ENCODE peak calls at places on chromosomes 4 and X, in six cellular contexts. C, K, S, B, E and M are unnamed samples.

GRCh38 chr4:61505773-61506640 is 305.9 kb downstream of the ADGRL3 start:
- DNase-seq in K (no peak), C (no peak), E (no peak), S (no peak), B (no peak), M (no peak)

GRCh38 chr4:185134176-185134869 is 8.7 kb upstream of the SLC25A4 start:
- DNase-seq in C (peak), B (no peak), K (no peak), E (peak), S (peak), M (no peak)

GRCh38 chr4:138113819-138114415 is 128.2 kb downstream of the SLC7A11 start:
- DNase-seq in S (peak), C (no peak), K (no peak), E (peak), B (no peak), M (no peak)

GRCh38 chrX:11864171-11864570 is 106.1 kb downstream of the MSL3 start:
- DNase-seq in B (no peak), E (no peak), K (no peak), S (no peak), C (no peak), M (no peak)

GRCh38 chrX:30875957-30876356 is 13.1 kb downstream of the TAB3 start:
- DNase-seq in C (no peak), E (peak), S (peak), B (no peak), K (no peak), M (no peak)

GRCh38 chrX:74421181-74422028 is at the start of gene SLC16A2:
- DNase-seq in B (peak), C (peak), S (peak), K (peak), E (peak), M (peak)

GRCh38 chrX:43655151-43655676 is 885 bp upstream of the MAOA start:
- DNase-seq in C (peak), K (peak), S (peak), E (peak), B (peak), M (peak)

GRCh38 chrX:107589243-107589642 is 39.1 kb upstream of the PRPS1 start:
- DNase-seq in S (no peak), K (no peak), C (no peak), E (no peak), B (no peak), M (no peak)

GRCh38 chr4:40333921-40334352 is 1.2 kb upstream of the CHRNA9 start:
- DNase-seq in C (no peak), B (no peak), S (peak), K (no peak), E (peak), M (no peak)

GRCh38 chr4:90718926-90719325 is 591.7 kb downstream of the CCSER1 start:
- DNase-seq in E (no peak), K (no peak), C (no peak), B (no peak), S (no peak), M (no peak)

GRCh38 chrX:100872161-100872560 is 2.0 kb downstream of the NOX1 start:
- DNase-seq in B (no peak), S (peak), C (no peak), E (peak), K (no peak), M (no peak)

GRCh38 chrX:11164433-11164832 is 53.3 kb downstream of the HCCS start:
- DNase-seq in K (no peak), S (no peak), E (no peak), C (no peak), B (no peak), M (no peak)

GRCh38 chr4:186161138-186161537 is 30.2 kb upstream of the CYP4V2 start:
- DNase-seq in C (no peak), E (no peak), K (no peak), S (no peak), B (no peak), M (peak)

GRCh38 chr4:136395212-136395722 is 1137.0 kb downstream of the PCDH18 start:
- DNase-seq in C (no peak), E (no peak), K (no peak), S (no peak), B (no peak), M (no peak)

GRCh38 chr4:134365852-134366251 is 164.3 kb upstream of the PABPC4L start:
- DNase-seq in C (no peak), K (no peak), S (peak), E (no peak), B (no peak), M (no peak)

GRCh38 chrX:9388450-9388849 is 76.4 kb upstream of the TBL1X start:
- DNase-seq in C (no peak), B (no peak), S (no peak), K (no peak), E (no peak), M (no peak)

GRCh38 chrX:109352121-109352556 is 129.7 kb downstream of the GUCY2F start:
- DNase-seq in C (no peak), K (no peak), B (no peak), E (peak), S (no peak), M (no peak)

GRCh38 chr4:142091691-142092182 is 455.4 kb downstream of the IL15 start:
- DNase-seq in E (peak), C (no peak), B (no peak), S (peak), K (no peak), M (no peak)

GRCh38 chr4:87050596-87050995 is 115.8 kb downstream of the AFF1 start:
- DNase-seq in C (no peak), B (no peak), K (no peak), E (peak), S (no peak), M (no peak)